ENCODE peak calls at places on chromosomes 13 and 19, in six cellular contexts. H, F, N, P, A and T are unnamed samples.

GRCh38 chr13:39016789-39017188 is 21.1 kb downstream of the PROSER1 start:
- DNase-seq in H (no peak), F (peak; percentile 21), N (peak; percentile 27), P (no peak), A (no peak), T (no peak)

GRCh38 chr13:67238277-67238859 is 8.2 kb upstream of the PCDH9 start:
- DNase-seq in H (no peak), F (peak; percentile 26), N (no peak), P (no peak), A (no peak), T (peak; percentile 60)

GRCh38 chr19:57771417-57771816 is 1.9 kb downstream of the ZNF586 start:
- DNase-seq in H (no peak), F (no peak), N (no peak), P (no peak), A (no peak), T (no peak)

GRCh38 chr13:44184740-44185139 is 188.9 kb upstream of the SERP2 start:
- DNase-seq in H (no peak), F (no peak), N (no peak), P (no peak), A (no peak), T (no peak)

GRCh38 chr13:32315255-32316029 is at the start of the genes BRCA2 and ZAR1L:
- DNase-seq in H (peak; percentile 51), F (peak; percentile 91), N (peak; percentile 75), P (peak; percentile 61), A (peak; percentile 66), T (no peak)

GRCh38 chr19:27652281-27652680 is 1560.7 kb downstream of the UQCRFS1 start:
- DNase-seq in H (no peak), F (no peak), N (no peak), P (no peak), A (no peak), T (no peak)

GRCh38 chr19:1860133-1860775 is 3.1 kb downstream of the KLF16 start:
- DNase-seq in H (no peak), F (peak; percentile 67), N (no peak), P (no peak), A (no peak), T (no peak)

GRCh38 chr19:42961119-42961518 is 24.1 kb upstream of the PSG7 start:
- DNase-seq in H (no peak), F (no peak), N (no peak), P (no peak), A (no peak), T (no peak)

GRCh38 chr13:84896128-84896527 is 903.1 kb downstream of the SLITRK6 start:
- DNase-seq in H (no peak), F (peak; percentile 51), N (peak; percentile 60), P (no peak), A (no peak), T (peak; percentile 20)

GRCh38 chr19:4635763-4636135 is 3.6 kb upstream of the TNFAIP8L1 start:
- DNase-seq in H (no peak), F (no peak), N (no peak), P (no peak), A (no peak), T (no peak)

GRCh38 chr13:78875792-78876580 is 217.0 kb upstream of the OBI1 start:
- DNase-seq in H (no peak), F (no peak), N (no peak), P (peak; percentile 19), A (no peak), T (no peak)

GRCh38 chr13:59416561-59416960 is 747.2 kb downstream of the DIAPH3 start:
- DNase-seq in H (no peak), F (no peak), N (no peak), P (no peak), A (no peak), T (no peak)

GRCh38 chr19:18832331-18833140 is 777 bp downstream of the UPF1 start:
- DNase-seq in H (no peak), F (peak; percentile 45), N (no peak), P (peak; percentile 39), A (no peak), T (no peak)

GRCh38 chr13:106372199-106373160 is 163.0 kb downstream of the EFNB2 start:
- DNase-seq in H (no peak), F (no peak), N (no peak), P (no peak), A (no peak), T (no peak)

GRCh38 chr19:49441210-49441959 is at the start of gene SLC17A7:
- DNase-seq in H (no peak), F (peak; percentile 68), N (no peak), P (peak; percentile 69), A (no peak), T (no peak)

GRCh38 chr19:46977548-46977947 is 42.1 kb upstream of the NPAS1 start:
- DNase-seq in H (no peak), F (no peak), N (no peak), P (no peak), A (no peak), T (no peak)

GRCh38 chr13:44259045-44260042 is 114.3 kb upstream of the SERP2 start:
- DNase-seq in H (no peak), F (no peak), N (no peak), P (peak; percentile 29), A (no peak), T (no peak)

GRCh38 chr19:5062195-5062594 is 93.3 kb downstream of the KDM4B start:
- DNase-seq in H (no peak), F (no peak), N (no peak), P (no peak), A (no peak), T (no peak)

GRCh38 chr13:32153056-32153455 is 121.5 kb downstream of the FRY start:
- DNase-seq in H (no peak), F (no peak), N (no peak), P (no peak), A (no peak), T (no peak)

GRCh38 chr13:113176292-113176691 is 17.8 kb downstream of the PROZ start:
- DNase-seq in H (no peak), F (no peak), N (no peak), P (no peak), A (no peak), T (no peak)

GRCh38 chr19:47531640-47532387 is 17.0 kb upstream of the NAPA start:
- DNase-seq in H (no peak), F (no peak), N (no peak), P (no peak), A (no peak), T (no peak)

GRCh38 chr19:11191273-11191755 is 6.0 kb downstream of the KANK2 start:
- DNase-seq in H (no peak), F (no peak), N (no peak), P (no peak), A (no peak), T (no peak)

GRCh38 chr13:113552786-113553540 is 31.6 kb upstream of the TFDP1 start:
- DNase-seq in H (no peak), F (no peak), N (no peak), P (no peak), A (no peak), T (no peak)

GRCh38 chr19:32652893-32653625 is 21.9 kb downstream of the ANKRD27 start:
- DNase-seq in H (no peak), F (peak; percentile 6), N (no peak), P (no peak), A (no peak), T (no peak)

GRCh38 chr19:42311612-42312160 is 1.4 kb upstream of the TMEM145 start:
- DNase-seq in H (no peak), F (no peak), N (no peak), P (no peak), A (no peak), T (no peak)

GRCh38 chr19:13574933-13575332 is 68.7 kb upstream of the CACNA1A start:
- DNase-seq in H (no peak), F (peak; percentile 45), N (no peak), P (no peak), A (no peak), T (no peak)

GRCh38 chr13:56718791-56719190 is 421.9 kb upstream of the PRR20A start:
- DNase-seq in H (no peak), F (no peak), N (no peak), P (no peak), A (no peak), T (no peak)

GRCh38 chr13:45511310-45512147 is 46.8 kb downstream of the COG3 start:
- DNase-seq in H (peak; percentile 32), F (peak; percentile 78), N (peak; percentile 39), P (peak; percentile 18), A (peak; percentile 8), T (peak; percentile 4)

GRCh38 chr13:99119686-99120085 is 81.0 kb upstream of the UBAC2 start:
- DNase-seq in H (no peak), F (no peak), N (no peak), P (no peak), A (no peak), T (no peak)

GRCh38 chr19:41994521-41994971 is 516 bp upstream of the ATP1A3 start:
- DNase-seq in H (no peak), F (no peak), N (no peak), P (no peak), A (no peak), T (no peak)

GRCh38 chr13:50613356-50613831 is 230.1 kb downstream of the DLEU7 start:
- DNase-seq in H (no peak), F (no peak), N (no peak), P (no peak), A (no peak), T (no peak)